ENCODE peak calls at places on chromosomes 12 and 14, in seven cellular contexts. R is PC-3, H is mammary epithelial cell, C is heart left ventricle, E is tibial artery, V is lung, F is colonic mucosa. P is an unnamed sample. For H3K36me3 and H3K4me1, the result is how much of the 10 kb centered on the place peaks cover.

GRCh38 chr14:73747386-73748211 is 33.4 kb upstream of the PNMA1 start:
- DNase-seq in F (no peak), H (no peak), C (no peak), V (no peak), R (no peak), E (no peak), P (no peak)

GRCh38 chr14:52741865-52742264 is 11.9 kb downstream of the STYX start:
- DNase-seq in F (no peak), H (no peak), R (no peak), E (no peak), V (no peak), C (no peak), P (no peak)

GRCh38 chr12:114395755-114396152 is 10.2 kb downstream of the TBX5 start:
- DNase-seq in R (no peak), E (no peak), F (no peak), V (no peak), H (no peak), C (no peak), P (no peak)

GRCh38 chr14:31405106-31405505 is 15.2 kb downstream of the HEATR5A start:
- DNase-seq in F (no peak), H (no peak), V (no peak), C (no peak), R (no peak), E (no peak), P (no peak)

GRCh38 chr14:54350196-54350595 is 46.6 kb upstream of the CDKN3 start:
- DNase-seq in R (no peak), E (no peak), F (no peak), V (no peak), C (no peak), H (no peak), P (no peak)

GRCh38 chr14:95198320-95198719 is 41.0 kb upstream of the DICER1 start:
- DNase-seq in C (no peak), E (no peak), F (no peak), H (no peak), R (no peak), V (no peak), P (no peak)

GRCh38 chr14:95526483-95527391 is 8.1 kb upstream of the GLRX5 start:
- DNase-seq in E (no peak), V (no peak), C (no peak), R (no peak), H (no peak), F (no peak), P (no peak)

GRCh38 chr14:103121846-103122577 is 1.2 kb upstream of the TNFAIP2 start:
- DNase-seq in V (peak), E (peak), C (peak), R (peak), F (peak), H (no peak), P (no peak)

GRCh38 chr12:29212682-29213397 is 63.8 kb downstream of the FAR2 start:
- DNase-seq in F (no peak), V (no peak), E (no peak), H (no peak), C (no peak), R (no peak), P (no peak)

GRCh38 chr12:94516985-94517384 is 57.3 kb upstream of the CEP83 start:
- DNase-seq in H (peak), R (no peak), E (no peak), F (no peak), C (no peak), V (no peak), P (no peak)

GRCh38 chr14:61587397-61587713 is 108.0 kb upstream of the HIF1A start:
- DNase-seq in F (no peak), H (no peak), C (no peak), R (no peak), E (no peak), V (no peak), P (no peak)

GRCh38 chr14:23061995-23062394 is 4.7 kb upstream of the CDH24 start:
- DNase-seq in C (no peak), F (no peak), E (peak), R (peak), H (peak), V (peak), P (peak)

GRCh38 chr12:59708059-59708458 is 112.2 kb downstream of the SLC16A7 start:
- DNase-seq in V (no peak), C (no peak), F (no peak), R (peak), H (peak), E (no peak), P (no peak)

GRCh38 chr14:30058401-30058800 is 130.8 kb upstream of the PRKD1 start:
- DNase-seq in C (no peak), H (no peak), V (no peak), F (no peak), R (no peak), E (no peak), P (no peak)

GRCh38 chr14:23182372-23183014 is 967 bp downstream of the SLC7A8 start:
- DNase-seq in V (peak), H (peak), F (peak), E (peak), C (peak), R (peak), P (peak)

GRCh38 chr12:19196959-19197630 is 67.6 kb downstream of the PLEKHA5 start:
- DNase-seq in V (no peak), C (no peak), E (no peak), R (no peak), F (no peak), H (no peak), P (no peak)

GRCh38 chr12:3533703-3534386 is 42.8 kb downstream of the PRMT8 start:
- DNase-seq in V (peak), H (no peak), F (no peak), C (no peak), E (no peak), R (peak), P (no peak)

GRCh38 chr14:77140343-77140936 is 1.2 kb downstream of the ZDHHC22 start:
- DNase-seq in H (no peak), E (no peak), C (no peak), R (no peak), F (no peak), V (no peak), P (no peak)

GRCh38 chr14:104152246-104152575 is 13.8 kb downstream of the KIF26A start:
- DNase-seq in E (no peak), R (no peak), V (no peak), F (no peak), H (no peak), C (no peak), P (no peak)

GRCh38 chr14:65470404-65470880 is 57.9 kb downstream of the FUT8 start:
- DNase-seq in V (no peak), F (no peak), C (no peak), R (no peak), E (no peak), H (no peak), P (no peak)

GRCh38 chr14:58882577-58883018 is 244.8 kb downstream of the DACT1 start:
- DNase-seq in C (no peak), V (no peak), F (no peak), E (no peak), R (no peak), H (no peak), P (no peak)

GRCh38 chr14:62062645-62063044 is 300.4 kb downstream of the SNAPC1 start:
- DNase-seq in H (no peak), E (no peak), F (no peak), V (no peak), R (no peak), C (no peak), P (no peak)

GRCh38 chr12:51065530-51065929 is 17.4 kb downstream of the LETMD1 start:
- DNase-seq in H (peak), E (no peak), V (no peak), R (peak), C (no peak), F (no peak), P (peak)

GRCh38 chr12:117388865-117389508 is 27.6 kb upstream of the NOS1 start:
- DNase-seq in V (no peak), F (no peak), R (no peak), E (no peak), C (no peak), H (no peak), P (no peak)

GRCh38 chr12:120125792-120126634 is 9.5 kb upstream of the RAB35 start:
- DNase-seq in E (no peak), F (no peak), R (no peak), C (no peak), V (no peak), H (no peak), P (no peak)

GRCh38 chr12:4269279-4269991 is 4.1 kb upstream of the CCND2 start:
- DNase-seq in E (peak), R (no peak), F (peak), H (peak), C (peak), V (peak), P (peak)

GRCh38 chr14:90091393-90091792 is 29.6 kb downstream of the KCNK13 start:
- DNase-seq in C (no peak), H (no peak), V (no peak), R (peak), F (no peak), E (no peak), P (no peak)

GRCh38 chr12:113818833-113819232 is 147.3 kb downstream of the RBM19 start:
- DNase-seq in F (no peak), H (no peak), V (no peak), E (no peak), R (peak), C (no peak), P (peak)

GRCh38 chr14:76958020-76958965 is 70.2 kb downstream of the IRF2BPL start:
- DNase-seq in V (no peak), R (no peak), F (no peak), C (no peak), H (peak), E (no peak), P (no peak)

GRCh38 chr12:121830588-121831265 is 26.9 kb downstream of the SETD1B start:
- DNase-seq in F (no peak), C (no peak), H (no peak), E (no peak), V (no peak), R (no peak), P (no peak)

GRCh38 chr12:121748571-121749265 is 36.2 kb downstream of the TMEM120B start:
- DNase-seq in C (no peak), H (no peak), V (no peak), E (no peak), F (no peak), R (peak), P (peak)

GRCh38 chr14:75440733-75441474 is 13.1 kb downstream of the JDP2 start:
- DNase-seq in H (no peak), E (peak), R (no peak), F (no peak), C (no peak), V (peak), P (no peak)

GRCh38 chr14:29607129-29607528 is 320.5 kb downstream of the PRKD1 start:
- DNase-seq in E (no peak), H (no peak), R (no peak), C (no peak), F (no peak), V (no peak), P (no peak)

GRCh38 chr14:31287294-31287972 is 79.8 kb upstream of the HECTD1 start:
- DNase-seq in H (no peak), E (no peak), R (no peak), F (no peak), V (no peak), C (no peak), P (no peak)

GRCh38 chr12:21828779-21829178 is 54.3 kb upstream of the KCNJ8 start:
- DNase-seq in C (no peak), V (no peak), H (no peak), F (no peak), E (peak), R (no peak), P (peak)

GRCh38 chr14:52729585-52729924 is 411 bp upstream of the STYX start:
- DNase-seq in R (no peak), F (no peak), H (no peak), V (no peak), E (no peak), C (no peak), P (no peak)

GRCh38 chr12:22514875-22515274 is 29.5 kb downstream of the C2CD5 start:
- DNase-seq in C (no peak), H (no peak), F (no peak), E (no peak), R (no peak), V (no peak), P (no peak)

GRCh38 chr14:81303258-81303935 is 82.6 kb upstream of the GTF2A1 start:
- DNase-seq in F (peak), C (peak), R (peak), H (peak), E (no peak), V (peak), P (peak)

GRCh38 chr14:93013368-93013719 is 90.4 kb downstream of the CHGA start:
- DNase-seq in C (no peak), R (no peak), F (no peak), H (peak), E (peak), V (no peak), P (no peak)

GRCh38 chr14:91339606-91340369 is 77.8 kb downstream of the CCDC88C start:
- DNase-seq in V (no peak), R (no peak), C (no peak), H (no peak), E (no peak), F (no peak), P (no peak)

GRCh38 chr14:91337699-91338335 is 79.8 kb downstream of the CCDC88C start:
- DNase-seq in E (no peak), V (no peak), R (no peak), F (no peak), H (no peak), C (no peak), P (no peak)

GRCh38 chr14:91336093-91336450 is 81.5 kb downstream of the CCDC88C start:
- DNase-seq in R (no peak), H (no peak), F (no peak), V (no peak), C (no peak), E (no peak), P (no peak)

GRCh38 chr14:91339076-91339475 is 78.5 kb downstream of the CCDC88C start:
- DNase-seq in H (no peak), C (no peak), F (no peak), R (no peak), V (no peak), E (no peak), P (no peak)

GRCh38 chr14:91338369-91338768 is 79.3 kb downstream of the CCDC88C start:
- DNase-seq in R (no peak), E (no peak), H (no peak), C (no peak), F (no peak), V (no peak), P (no peak)
- TF ChIP-seq CTCF in R (no peak), E (no peak), H (no peak), C (no peak), F (no peak), V (no peak), P (no peak)

GRCh38 chr14:105436891-105437722 is 17.5 kb downstream of the MTA1 start:
- DNase-seq in R (no peak), C (peak), F (peak), V (no peak), H (no peak), E (no peak), P (no peak)
- H3K36me3 ChIP-seq in R (under half), C (under half), F (under half), V (under half), H (under half), E (under half), P (under half)

DNA sequence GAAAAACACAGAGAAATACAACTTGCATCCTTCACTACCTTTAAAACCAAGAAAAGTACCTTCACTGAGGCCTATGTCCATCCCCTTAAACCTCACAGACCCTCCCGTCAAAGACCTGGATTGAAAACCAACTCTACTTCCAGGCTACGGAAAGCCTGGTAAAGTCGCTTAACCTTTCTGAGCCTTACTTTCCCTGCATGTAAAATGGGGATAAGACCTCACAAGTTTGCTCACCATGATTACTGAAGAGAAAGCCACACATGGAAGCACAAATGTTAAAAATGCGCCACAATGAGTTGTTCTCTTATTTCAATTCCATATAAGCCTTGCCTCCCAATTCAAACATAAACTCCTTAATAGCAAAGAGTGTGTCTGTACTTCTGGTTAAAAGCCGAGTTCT is 8.4 kb downstream of the ACTN1 start:
- DNase-seq in R (no peak), F (no peak), V (no peak), C (no peak), E (no peak), H (no peak), P (no peak)
- H3K4me1 ChIP-seq in R (under half), F (under half), V (under half), C (half or more), E (under half), H (half or more), P (under half)

GRCh38 chr12:57107456-57107855 is 3.7 kb downstream of the STAT6 start:
- DNase-seq in R (no peak), V (no peak), E (no peak), H (no peak), C (no peak), F (peak), P (no peak)

GRCh38 chr12:57112492-57113294 is 1.5 kb upstream of the STAT6 start:
- DNase-seq in E (no peak), H (no peak), V (no peak), R (no peak), F (peak), C (no peak), P (no peak)

GRCh38 chr12:57111046-57111698 is at the start of gene STAT6:
- DNase-seq in V (peak), E (peak), F (peak), H (peak), R (peak), C (peak), P (no peak)

GRCh38 chr12:57109207-57110160 is 1.7 kb downstream of the STAT6 start:
- DNase-seq in R (no peak), F (peak), C (no peak), H (no peak), E (no peak), V (no peak), P (no peak)

GRCh38 chr12:57110189-57111045 is 745 bp downstream of the STAT6 start:
- DNase-seq in E (peak), H (peak), V (peak), R (peak), F (peak), C (peak), P (peak)
- TF ChIP-seq CTCF in E (no peak), H (no peak), V (no peak), R (no peak), F (no peak), C (no peak), P (no peak)

DNA sequence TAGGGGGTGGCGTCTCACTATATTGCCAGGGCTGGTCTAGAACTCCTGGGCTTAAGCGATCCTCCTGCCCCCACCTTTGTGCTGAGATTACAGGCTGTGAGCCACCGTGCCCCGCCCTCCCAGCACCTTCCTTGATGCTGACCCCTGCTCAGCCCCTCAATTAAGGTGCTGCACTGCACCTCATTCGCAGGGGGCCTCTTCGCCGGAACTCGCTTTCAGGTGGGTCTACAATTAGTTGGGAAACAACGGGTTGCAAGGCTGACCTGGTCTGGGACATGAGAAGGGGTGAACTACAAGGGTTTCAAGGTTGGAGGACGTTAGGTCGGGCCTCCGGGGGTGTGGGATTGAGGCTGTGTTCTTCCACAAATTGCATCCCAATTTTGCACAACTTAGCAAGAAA is 1.2 kb upstream of the NOP2 start:
- DNase-seq in V (no peak), C (no peak), F (no peak), H (no peak), E (no peak), R (no peak), P (no peak)
- H3K36me3 ChIP-seq in V (under half), C (half or more), F (under half), H (under half), E (half or more), R (under half), P (under half)

GRCh38 chr12:110739894-110740293 is 2.8 kb downstream of the PPP1CC start:
- DNase-seq in E (no peak), H (no peak), F (no peak), C (no peak), V (no peak), R (no peak), P (no peak)
- H3K4me1 ChIP-seq in E (under half), H (under half), F (under half), C (half or more), V (under half), R (half or more), P (under half)

GRCh38 chr12:46401703-46402102 is 29.1 kb upstream of the SLC38A2 start:
- DNase-seq in C (no peak), H (no peak), R (no peak), F (no peak), E (peak), V (no peak), P (no peak)
- TF ChIP-seq CTCF in C (no peak), H (no peak), R (no peak), F (peak), E (peak), V (no peak), P (no peak)

GRCh38 chr12:48640854-48641253 is 41.2 kb downstream of the KANSL2 start:
- DNase-seq in C (no peak), F (no peak), E (no peak), H (no peak), V (no peak), R (no peak), P (no peak)

GRCh38 chr12:48643011-48643410 is 39.0 kb downstream of the KANSL2 start:
- DNase-seq in R (no peak), H (no peak), C (no peak), E (no peak), V (no peak), F (no peak), P (no peak)

GRCh38 chr12:48640428-48640827 is 41.6 kb downstream of the KANSL2 start:
- DNase-seq in R (no peak), F (no peak), H (no peak), C (no peak), V (no peak), E (no peak), P (no peak)
- H3K36me3 ChIP-seq in R (under half), F (under half), H (under half), C (under half), V (under half), E (under half), P (under half)

DNA sequence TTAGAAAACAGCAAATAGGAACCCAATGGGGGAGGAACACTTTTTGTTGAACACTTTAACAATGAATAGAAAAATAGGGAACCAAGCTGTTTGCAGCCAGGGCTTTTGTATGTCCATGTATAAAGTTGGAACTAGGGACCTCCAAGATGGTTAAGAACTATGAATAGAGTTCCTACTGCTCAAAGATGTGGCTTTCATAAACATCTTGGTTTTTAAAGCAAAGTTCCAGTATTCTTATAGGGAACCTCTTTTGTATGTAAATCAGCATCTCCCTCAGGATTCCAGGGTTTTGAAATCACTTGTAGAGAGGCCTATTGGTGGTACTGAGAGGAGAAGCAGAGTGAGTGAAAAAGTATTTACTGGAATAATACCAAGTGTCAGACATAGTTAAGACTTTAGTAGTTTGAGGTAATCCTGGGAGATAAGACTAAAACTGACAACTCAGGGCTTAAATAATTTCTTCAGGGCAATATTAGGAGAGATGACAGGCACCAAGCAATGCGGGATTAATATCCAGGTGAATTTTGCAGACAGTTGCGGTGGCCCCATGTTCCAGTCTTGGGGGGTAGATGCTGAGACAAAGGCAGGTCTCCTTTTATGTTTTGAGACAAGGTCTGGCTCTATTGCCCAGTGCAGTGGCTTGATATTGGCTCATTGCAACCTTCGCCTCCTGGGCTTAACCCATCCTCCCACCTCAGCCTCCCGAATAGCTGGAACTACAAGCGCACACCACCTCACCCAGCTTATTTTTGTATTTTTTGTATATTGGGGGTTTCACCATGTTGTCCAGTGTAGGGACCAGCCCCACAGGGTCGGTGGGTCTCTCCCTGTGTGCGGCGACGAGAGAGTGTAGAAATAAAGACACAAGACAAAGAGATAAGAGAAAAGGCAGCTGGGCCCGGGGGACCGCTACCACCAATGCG is 10.4 kb upstream of the EID3 start:
- DNase-seq in R (peak), E (no peak), C (no peak), H (no peak), V (no peak), F (no peak), P (no peak)
- H3K4me1 ChIP-seq in R (half or more), E (under half), C (under half), H (under half), V (under half), F (under half), P (under half)

GRCh38 chr14:72471346-72471745 is 422.6 kb downstream of the DPF3 start:
- DNase-seq in E (no peak), H (peak), R (peak), F (no peak), V (no peak), C (no peak), P (no peak)
- TF ChIP-seq CTCF in E (no peak), H (no peak), R (no peak), F (no peak), V (no peak), C (no peak), P (no peak)